ENCODE peak calls at places on chromosomes 16 and 17, in nine cellular contexts. One of them, this sample, is unnamed. For H3K4me1, the result is how much of the 10 kb centered on the place peaks cover.

GRCh38 chr16:19595043-19595767 is 39.7 kb downstream of the VPS35L start:
- DNase-seq in ascending aorta: peak
- DNase-seq in IMR-90: peak
- DNase-seq in neural progenitor cell: no peak
- DNase-seq in small intestine: peak
- DNase-seq in left lung: no peak
- DNase-seq in Peyer's patch: no peak
- DNase-seq in transverse colon: no peak
- DNase-seq in kidney: no peak
- DNase-seq in this sample: peak

GRCh38 chr17:45740553-45741330 is 43.4 kb upstream of the CRHR1 start:
- DNase-seq in ascending aorta: no peak
- DNase-seq in IMR-90: peak
- DNase-seq in neural progenitor cell: peak
- DNase-seq in small intestine: peak
- DNase-seq in left lung: no peak
- DNase-seq in Peyer's patch: no peak
- DNase-seq in transverse colon: no peak
- DNase-seq in kidney: peak
- DNase-seq in this sample: peak

GRCh38 chr16:3983081-3983520 is 102.6 kb upstream of the CREBBP start:
- DNase-seq in ascending aorta: peak
- DNase-seq in IMR-90: peak
- DNase-seq in neural progenitor cell: peak
- DNase-seq in small intestine: peak
- DNase-seq in left lung: no peak
- DNase-seq in Peyer's patch: peak
- DNase-seq in transverse colon: peak
- DNase-seq in kidney: no peak
- DNase-seq in this sample: peak

GRCh38 chr17:17590141-17590735 is 1.3 kb downstream of the PEMT start:
- DNase-seq in ascending aorta: no peak
- DNase-seq in IMR-90: no peak
- DNase-seq in neural progenitor cell: no peak
- DNase-seq in small intestine: no peak
- DNase-seq in left lung: peak
- DNase-seq in Peyer's patch: no peak
- DNase-seq in transverse colon: no peak
- DNase-seq in kidney: no peak
- DNase-seq in this sample: no peak

GRCh38 chr17:29005936-29006438 is at the start of gene SEZ6:
- DNase-seq in ascending aorta: peak
- DNase-seq in IMR-90: peak
- DNase-seq in neural progenitor cell: peak
- DNase-seq in small intestine: peak
- DNase-seq in left lung: peak
- DNase-seq in Peyer's patch: peak
- DNase-seq in transverse colon: peak
- DNase-seq in kidney: peak
- DNase-seq in this sample: peak

GRCh38 chr17:65941500-65941899 is 250.4 kb downstream of the CEP112 start:
- DNase-seq in ascending aorta: no peak
- DNase-seq in IMR-90: no peak
- DNase-seq in neural progenitor cell: no peak
- DNase-seq in small intestine: no peak
- DNase-seq in left lung: no peak
- DNase-seq in Peyer's patch: no peak
- DNase-seq in transverse colon: no peak
- DNase-seq in kidney: no peak
- DNase-seq in this sample: no peak

GRCh38 chr17:27628376-27628775 is 2.6 kb upstream of the LGALS9 start:
- DNase-seq in ascending aorta: no peak
- DNase-seq in IMR-90: no peak
- DNase-seq in neural progenitor cell: no peak
- DNase-seq in small intestine: no peak
- DNase-seq in left lung: no peak
- DNase-seq in Peyer's patch: no peak
- DNase-seq in transverse colon: no peak
- DNase-seq in kidney: peak
- DNase-seq in this sample: no peak

GRCh38 chr17:59617141-59617757 is 2.4 kb upstream of the CLTC start:
- DNase-seq in ascending aorta: no peak
- DNase-seq in IMR-90: no peak
- DNase-seq in neural progenitor cell: no peak
- DNase-seq in small intestine: peak
- DNase-seq in left lung: no peak
- DNase-seq in Peyer's patch: no peak
- DNase-seq in transverse colon: no peak
- DNase-seq in kidney: no peak
- DNase-seq in this sample: no peak

GRCh38 chr17:17506893-17507464 is 10.8 kb upstream of the RASD1 start:
- DNase-seq in ascending aorta: no peak
- DNase-seq in IMR-90: no peak
- DNase-seq in neural progenitor cell: no peak
- DNase-seq in small intestine: peak
- DNase-seq in left lung: peak
- DNase-seq in Peyer's patch: no peak
- DNase-seq in transverse colon: no peak
- DNase-seq in kidney: peak
- DNase-seq in this sample: peak

GRCh38 chr17:17320188-17320910 is 17.2 kb downstream of the NT5M start:
- DNase-seq in ascending aorta: no peak
- DNase-seq in IMR-90: no peak
- DNase-seq in neural progenitor cell: no peak
- DNase-seq in small intestine: no peak
- DNase-seq in left lung: no peak
- DNase-seq in Peyer's patch: peak
- DNase-seq in transverse colon: no peak
- DNase-seq in kidney: no peak
- DNase-seq in this sample: peak

GRCh38 chr16:50152807-50153647 is at the start of gene TENT4B:
- DNase-seq in ascending aorta: peak
- DNase-seq in IMR-90: peak
- DNase-seq in neural progenitor cell: peak
- DNase-seq in small intestine: peak
- DNase-seq in left lung: peak
- DNase-seq in Peyer's patch: peak
- DNase-seq in transverse colon: peak
- DNase-seq in kidney: peak
- DNase-seq in this sample: peak

GRCh38 chr17:4573682-4574081 is 10.6 kb upstream of the SMTNL2 start:
- DNase-seq in ascending aorta: no peak
- DNase-seq in IMR-90: no peak
- DNase-seq in neural progenitor cell: no peak
- DNase-seq in small intestine: no peak
- DNase-seq in left lung: no peak
- DNase-seq in Peyer's patch: no peak
- DNase-seq in transverse colon: no peak
- DNase-seq in kidney: peak
- DNase-seq in this sample: peak

GRCh38 chr17:7184091-7184488 is 4.9 kb upstream of the ASGR1 start:
- DNase-seq in ascending aorta: no peak
- DNase-seq in IMR-90: no peak
- DNase-seq in neural progenitor cell: no peak
- DNase-seq in small intestine: peak
- DNase-seq in left lung: no peak
- DNase-seq in Peyer's patch: peak
- DNase-seq in transverse colon: peak
- DNase-seq in kidney: peak
- DNase-seq in this sample: peak

GRCh38 chr17:850828-851759 is 68.9 kb downstream of the MRM3 start:
- DNase-seq in ascending aorta: no peak
- DNase-seq in IMR-90: peak
- DNase-seq in neural progenitor cell: peak
- DNase-seq in small intestine: no peak
- DNase-seq in left lung: no peak
- DNase-seq in Peyer's patch: no peak
- DNase-seq in transverse colon: no peak
- DNase-seq in kidney: no peak
- DNase-seq in this sample: peak

GRCh38 chr17:848402-848801 is 66.2 kb downstream of the MRM3 start:
- DNase-seq in ascending aorta: no peak
- DNase-seq in IMR-90: no peak
- DNase-seq in neural progenitor cell: no peak
- DNase-seq in small intestine: no peak
- DNase-seq in left lung: peak
- DNase-seq in Peyer's patch: no peak
- DNase-seq in transverse colon: no peak
- DNase-seq in kidney: no peak
- DNase-seq in this sample: no peak

GRCh38 chr17:850086-850827 is 68.1 kb downstream of the MRM3 start:
- DNase-seq in ascending aorta: no peak
- DNase-seq in IMR-90: no peak
- DNase-seq in neural progenitor cell: no peak
- DNase-seq in small intestine: no peak
- DNase-seq in left lung: no peak
- DNase-seq in Peyer's patch: no peak
- DNase-seq in transverse colon: no peak
- DNase-seq in kidney: no peak
- DNase-seq in this sample: no peak

GRCh38 chr17:851986-852385 is 69.8 kb downstream of the MRM3 start:
- DNase-seq in ascending aorta: no peak
- DNase-seq in IMR-90: no peak
- DNase-seq in neural progenitor cell: no peak
- DNase-seq in small intestine: no peak
- DNase-seq in left lung: no peak
- DNase-seq in Peyer's patch: no peak
- DNase-seq in transverse colon: no peak
- DNase-seq in kidney: no peak
- DNase-seq in this sample: no peak

DNA sequence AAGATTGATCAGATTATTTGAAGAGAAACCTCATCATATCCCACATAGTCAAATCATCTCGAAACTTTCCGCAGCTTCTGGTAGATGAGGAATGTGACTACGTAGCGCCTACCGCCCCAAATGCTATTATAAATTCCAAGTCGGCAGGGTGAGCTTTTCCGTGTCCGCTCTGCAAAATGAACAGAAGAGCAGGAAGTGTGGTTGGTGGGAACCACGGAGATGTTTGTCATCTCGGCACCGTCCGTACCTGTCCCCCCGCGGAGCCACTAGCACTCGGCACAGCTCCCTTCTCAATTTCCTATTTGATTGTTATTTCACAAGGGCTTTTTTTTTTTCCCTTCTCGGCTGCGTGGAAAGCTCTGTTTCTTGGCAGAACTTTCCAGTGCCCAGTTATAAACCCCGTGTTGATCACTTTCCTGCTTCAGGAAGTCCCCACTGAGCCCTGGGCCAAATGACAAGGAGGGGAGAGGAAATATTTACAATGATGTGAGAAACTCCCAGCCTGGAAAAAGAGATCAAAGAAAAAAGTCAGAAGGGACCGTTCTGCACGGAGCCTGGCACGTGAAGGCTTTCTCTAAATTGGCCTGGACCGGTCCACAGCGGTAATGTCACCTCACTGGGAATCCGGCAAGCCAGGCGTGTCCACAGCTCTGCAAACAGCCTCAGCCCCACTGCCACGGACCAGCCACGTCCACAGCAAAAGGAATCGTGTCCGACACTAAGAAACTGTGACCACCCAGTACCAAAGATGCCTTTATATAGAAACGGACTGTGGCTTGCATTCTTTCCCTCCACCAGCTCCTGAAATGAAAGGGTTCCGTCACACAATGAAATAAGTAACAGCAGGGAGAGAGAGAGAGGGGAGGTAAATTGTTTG is 65.0 kb downstream of the MRM3 start:
- DNase-seq in ascending aorta: no peak
- DNase-seq in IMR-90: peak
- DNase-seq in neural progenitor cell: peak
- DNase-seq in small intestine: no peak
- DNase-seq in left lung: peak
- DNase-seq in Peyer's patch: no peak
- DNase-seq in transverse colon: no peak
- DNase-seq in kidney: no peak
- DNase-seq in this sample: no peak
- H3K4me3 ChIP-seq in ascending aorta: peak
- H3K4me3 ChIP-seq in IMR-90: no peak
- H3K4me3 ChIP-seq in neural progenitor cell: no peak
- H3K4me3 ChIP-seq in small intestine: no peak
- H3K4me3 ChIP-seq in left lung: peak
- H3K4me3 ChIP-seq in Peyer's patch: peak
- H3K4me3 ChIP-seq in transverse colon: no peak
- H3K4me3 ChIP-seq in kidney: peak
- H3K4me3 ChIP-seq in this sample: peak

DNA sequence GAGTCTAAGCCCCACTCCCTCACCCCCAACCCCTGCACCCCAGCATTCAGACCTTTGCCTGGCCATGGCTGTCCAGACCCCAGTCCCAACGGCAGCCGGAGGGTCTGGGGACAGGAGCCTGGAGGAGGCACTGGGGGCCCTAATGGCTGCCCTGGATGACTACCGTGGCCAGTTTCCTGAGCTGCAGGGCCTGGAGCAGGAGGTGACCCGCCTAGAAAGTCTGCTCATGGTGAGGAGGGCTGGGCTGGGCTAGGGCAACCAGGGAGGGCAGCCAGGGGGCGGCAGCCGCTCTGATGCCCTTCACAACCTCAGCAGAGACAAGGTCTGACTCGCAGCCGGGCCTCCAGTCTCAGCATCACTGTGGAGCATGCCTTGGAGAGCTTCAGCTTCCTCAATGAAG is 14.4 kb downstream of the RIPOR1 start:
- DNase-seq in ascending aorta: no peak
- DNase-seq in IMR-90: no peak
- DNase-seq in neural progenitor cell: no peak
- DNase-seq in small intestine: no peak
- DNase-seq in left lung: no peak
- DNase-seq in Peyer's patch: no peak
- DNase-seq in transverse colon: peak
- DNase-seq in kidney: no peak
- DNase-seq in this sample: no peak
- H3K4me1 ChIP-seq in ascending aorta: under half
- H3K4me1 ChIP-seq in IMR-90: under half
- H3K4me1 ChIP-seq in neural progenitor cell: under half
- H3K4me1 ChIP-seq in small intestine: under half
- H3K4me1 ChIP-seq in left lung: under half
- H3K4me1 ChIP-seq in Peyer's patch: under half
- H3K4me1 ChIP-seq in transverse colon: under half
- H3K4me1 ChIP-seq in kidney: under half
- H3K4me1 ChIP-seq in this sample: half or more

DNA sequence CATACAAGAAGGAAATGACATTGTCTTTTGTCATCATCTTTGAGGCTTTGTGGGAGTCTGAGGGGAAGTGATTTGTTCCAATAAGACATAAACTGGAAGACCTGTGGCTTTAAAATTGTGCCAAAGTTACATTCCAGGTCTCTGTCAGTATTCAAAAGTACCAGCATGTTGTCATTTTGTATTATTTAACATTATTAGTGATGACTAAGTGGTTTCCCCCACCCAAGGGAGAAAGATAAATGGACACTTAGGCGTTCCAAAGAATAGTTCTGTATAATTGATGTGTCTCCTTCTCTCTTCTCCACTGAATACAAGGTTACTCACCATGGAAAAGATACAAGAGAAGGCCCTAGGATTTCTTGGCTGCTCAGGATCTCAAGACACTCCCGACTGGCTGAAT is 3.8 kb downstream of the CFAP97D1 start:
- DNase-seq in ascending aorta: no peak
- DNase-seq in IMR-90: peak
- DNase-seq in neural progenitor cell: no peak
- DNase-seq in small intestine: no peak
- DNase-seq in left lung: no peak
- DNase-seq in Peyer's patch: no peak
- DNase-seq in transverse colon: no peak
- DNase-seq in kidney: no peak
- DNase-seq in this sample: no peak
- H3K27ac ChIP-seq in ascending aorta: no peak
- H3K27ac ChIP-seq in IMR-90: no peak
- H3K27ac ChIP-seq in neural progenitor cell: no peak
- H3K27ac ChIP-seq in small intestine: no peak
- H3K27ac ChIP-seq in left lung: no peak
- H3K27ac ChIP-seq in Peyer's patch: no peak
- H3K27ac ChIP-seq in transverse colon: no peak
- H3K27ac ChIP-seq in kidney: no peak
- H3K27ac ChIP-seq in this sample: no peak

GRCh38 chr16:57282510-57283213 is 1.8 kb downstream of the PLLP start:
- DNase-seq in ascending aorta: no peak
- DNase-seq in IMR-90: no peak
- DNase-seq in neural progenitor cell: no peak
- DNase-seq in small intestine: no peak
- DNase-seq in left lung: peak
- DNase-seq in Peyer's patch: no peak
- DNase-seq in transverse colon: no peak
- DNase-seq in kidney: peak
- DNase-seq in this sample: no peak
- H3K4me3 ChIP-seq in ascending aorta: no peak
- H3K4me3 ChIP-seq in IMR-90: no peak
- H3K4me3 ChIP-seq in neural progenitor cell: no peak
- H3K4me3 ChIP-seq in small intestine: peak
- H3K4me3 ChIP-seq in left lung: peak
- H3K4me3 ChIP-seq in Peyer's patch: peak
- H3K4me3 ChIP-seq in transverse colon: no peak
- H3K4me3 ChIP-seq in kidney: peak
- H3K4me3 ChIP-seq in this sample: no peak